ENCODE peak calls at places on chromosomes 7 and 10, in nine cellular contexts. E, P, J, X, K, N, W, M and G are unnamed samples.

GRCh38 chr7:93575555-93576397 is 1.3 kb upstream of the CALCR start:
- DNase-seq in E (no peak), P (peak; percentile 4), N (peak; percentile 26), W (no peak), K (no peak), M (no peak), J (no peak), X (no peak), G (no peak)

GRCh38 chr10:93386496-93387369 is 95.4 kb downstream of the MYOF start:
- DNase-seq in N (no peak), E (no peak), J (peak; percentile 41), M (no peak), W (peak; percentile 39), X (no peak), P (no peak), K (no peak), G (no peak)

GRCh38 chr7:22356010-22356854 is 722 bp downstream of the RAPGEF5 start:
- DNase-seq in K (peak; percentile 51), M (no peak), W (no peak), J (no peak), X (no peak), P (no peak), N (no peak), E (peak; percentile 68), G (no peak)

GRCh38 chr7:123716877-123717276 is 31.9 kb downstream of the WASL start:
- DNase-seq in E (no peak), J (no peak), X (no peak), P (no peak), M (no peak), N (no peak), K (no peak), W (no peak), G (no peak)

GRCh38 chr7:30692882-30693281 is 10.6 kb upstream of the CRHR2 start:
- DNase-seq in N (no peak), J (no peak), W (no peak), E (no peak), K (no peak), M (no peak), X (no peak), P (no peak), G (no peak)

GRCh38 chr7:150345012-150345411 is 3.6 kb upstream of the RARRES2 start:
- DNase-seq in P (no peak), E (no peak), X (no peak), N (no peak), K (no peak), W (no peak), M (no peak), J (no peak), G (no peak)

GRCh38 chr7:117069379-117069778 is 116.1 kb downstream of the ST7 start:
- DNase-seq in M (no peak), X (no peak), J (no peak), N (no peak), E (no peak), K (no peak), W (no peak), P (no peak), G (no peak)

GRCh38 chr7:115782716-115783460 is 247.7 kb downstream of the TFEC start:
- DNase-seq in P (no peak), W (peak; percentile 0), K (no peak), E (no peak), N (peak; percentile 69), X (no peak), J (no peak), M (no peak), G (no peak)

GRCh38 chr10:16009736-16010259 is 149.5 kb upstream of the MINDY3 start:
- DNase-seq in J (no peak), M (no peak), N (no peak), X (no peak), W (no peak), K (no peak), E (no peak), P (no peak), G (no peak)

GRCh38 chr7:107628461-107629064 is 32.1 kb upstream of the SLC26A4 start:
- DNase-seq in E (no peak), P (no peak), W (no peak), N (no peak), M (no peak), K (no peak), X (no peak), J (no peak), G (no peak)

DNA sequence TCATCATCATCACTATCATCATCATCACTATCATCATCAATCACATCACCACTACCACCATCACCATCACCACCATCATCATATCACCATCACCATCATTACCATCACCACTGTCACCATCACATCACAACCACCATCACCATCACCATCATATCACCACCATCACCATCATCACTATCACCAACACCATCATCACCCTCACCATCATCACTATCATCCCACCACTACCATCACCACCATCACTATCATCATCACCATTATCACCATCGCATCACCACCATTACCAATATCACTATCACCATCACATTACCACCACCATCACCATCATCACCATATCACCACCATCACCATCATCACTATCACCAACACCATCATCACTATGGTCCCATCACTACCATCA is 539.1 kb downstream of the PTPRN2 start:
- DNase-seq in E (no peak), W (no peak), M (no peak), J (no peak), N (no peak), K (no peak), X (no peak), P (no peak), G (no peak)
- H3K9me3 ChIP-seq in E (no peaks in the 10 kb centered on the region), W (no peaks in the 10 kb centered on the region), M (no peaks in the 10 kb centered on the region), J (no peaks in the 10 kb centered on the region), N (no peaks in the 10 kb centered on the region), K (no peaks in the 10 kb centered on the region), X (no peaks in the 10 kb centered on the region), P (no peaks in the 10 kb centered on the region), G (no peaks in the 10 kb centered on the region)

DNA sequence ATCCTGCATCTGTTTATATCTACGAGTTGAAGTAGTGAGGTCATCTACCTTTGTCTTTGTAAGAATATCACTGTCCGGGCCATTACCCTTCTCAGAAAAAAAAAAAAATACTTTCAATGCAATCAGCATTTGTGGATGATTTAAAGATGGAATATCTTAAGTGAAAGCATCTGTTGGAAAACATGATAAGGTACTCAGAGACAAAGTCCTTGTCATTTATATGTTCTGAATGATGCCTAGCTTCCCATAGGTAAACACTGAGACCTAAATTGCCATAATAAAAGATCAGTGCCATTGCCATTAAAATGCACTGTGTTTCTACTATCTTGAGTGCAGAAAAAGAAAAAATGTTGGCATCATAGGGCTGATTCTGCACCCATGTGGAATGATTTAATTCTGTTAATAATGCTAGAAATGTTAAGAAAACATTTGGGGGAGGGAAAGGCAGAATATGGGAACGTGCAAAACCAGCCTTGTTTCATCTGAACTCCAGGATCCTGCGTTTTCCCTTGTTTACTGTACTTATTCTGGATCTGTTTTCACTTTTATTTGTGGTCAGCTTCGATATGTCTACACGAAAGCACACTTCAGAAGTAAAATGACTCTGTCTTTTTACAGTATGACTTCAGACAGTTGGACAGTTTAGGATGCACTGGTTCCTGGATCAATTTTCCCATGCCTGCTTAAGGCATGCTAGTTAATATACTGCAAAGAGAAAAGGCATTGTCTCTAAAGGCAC is 669.8 kb downstream of the SUGCT start:
- DNase-seq in K (no peak), P (no peak), X (no peak), M (no peak), W (no peak), N (no peak), J (no peak), E (no peak), G (no peak)
- H3K4me1 ChIP-seq in K (no peaks in the 10 kb centered on the region), P (no peaks in the 10 kb centered on the region), X (no peaks in the 10 kb centered on the region), M (no peaks in the 10 kb centered on the region), W (peaks cover 8% of the 10 kb centered on the region), N (no peaks in the 10 kb centered on the region), J (no peaks in the 10 kb centered on the region), E (peaks cover 67% of the 10 kb centered on the region), G (no peaks in the 10 kb centered on the region)

DNA sequence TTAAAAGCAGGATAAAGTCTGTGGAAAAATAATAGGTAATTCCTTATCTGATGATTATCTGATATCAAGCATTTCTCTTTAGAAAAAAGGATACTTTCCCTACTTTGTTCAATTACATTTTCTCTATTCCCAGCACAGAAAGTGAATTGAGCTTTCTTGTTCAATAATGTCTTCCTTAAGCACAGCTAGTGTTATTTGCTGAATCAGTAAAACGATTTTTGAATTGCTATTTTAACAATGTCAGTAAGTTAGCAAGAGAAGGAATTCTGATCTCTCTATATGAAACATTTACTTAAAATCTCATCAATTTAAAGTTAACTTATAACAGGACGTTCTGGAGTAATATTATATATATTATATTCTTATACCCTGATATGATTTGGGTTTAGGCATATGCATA is 337.2 kb upstream of the ANKRD30A start:
- DNase-seq in J (no peak), X (no peak), K (no peak), E (no peak), N (no peak), W (no peak), M (no peak), P (no peak), G (no peak)
- H3K4me3 ChIP-seq in J (no peak overlapping the region), X (no peak overlapping the region), K (no peak overlapping the region), E (no peak overlapping the region), N (no peak overlapping the region), W (no peak overlapping the region), M (no peak overlapping the region), P (no peak overlapping the region), G (no peak overlapping the region)

GRCh38 chr7:157791666-157792065 is 454.9 kb downstream of the DNAJB6 start:
- DNase-seq in N (no peak), M (no peak), P (no peak), W (no peak), K (no peak), J (no peak), X (no peak), E (no peak), G (no peak)

GRCh38 chr7:157789942-157790341 is 453.1 kb downstream of the DNAJB6 start:
- DNase-seq in P (no peak), W (no peak), K (no peak), N (no peak), M (no peak), X (no peak), J (no peak), E (no peak), G (no peak)

GRCh38 chr7:157792954-157793353 is 456.1 kb downstream of the DNAJB6 start:
- DNase-seq in X (no peak), N (no peak), J (no peak), M (no peak), K (no peak), P (no peak), W (no peak), E (no peak), G (no peak)

GRCh38 chr7:157792241-157792950 is 455.6 kb downstream of the DNAJB6 start:
- DNase-seq in E (no peak), K (no peak), P (no peak), M (no peak), W (no peak), X (no peak), J (no peak), N (no peak), G (no peak)

GRCh38 chr7:157791261-157791660 is 454.5 kb downstream of the DNAJB6 start:
- DNase-seq in M (no peak), P (no peak), K (no peak), E (no peak), J (no peak), N (no peak), X (no peak), W (no peak), G (no peak)
- H3K9me3 ChIP-seq in M (no peaks in the 10 kb centered on the region), P (no peaks in the 10 kb centered on the region), K (no peaks in the 10 kb centered on the region), E (no peaks in the 10 kb centered on the region), J (no peaks in the 10 kb centered on the region), N (no peaks in the 10 kb centered on the region), X (no peaks in the 10 kb centered on the region), W (no peaks in the 10 kb centered on the region), G (no peaks in the 10 kb centered on the region)